ENCODE peak calls at places on chromosomes 13 and 19, in ten cellular contexts. V is cardiac fibroblast; L is T-helper 9 cell; Z is C1 segment of cervical spinal cord; W is skeletal muscle cell; K is activated CD8-positive, alpha-beta T cell treated with anti-CD3 and anti-CD28 coated beads for 36 hours; O is colonic mucosa; S is fibroblast of pulmonary artery; Q is stimulated activated CD4-positive, alpha-beta T cell treated with anti-CD3 and anti-CD28 coated beads, Interleukin-1b, Interleukin-23, amount 100 ng/mL, for 24 hours; P is EH. X is an unnamed sample.
A peak's percentile ranks its signal among the peaks of the same experiment; 100 is the strongest.

GRCh38 chr13:51585234-51585672 is 991 bp downstream of the WDFY2 start:
- DNase-seq in L (no peak), Z (peak; percentile 74), P (peak; percentile 39), K (no peak), S (peak; percentile 35), W (no peak), O (no peak), V (peak; percentile 40), Q (no peak), X (no peak)

GRCh38 chr13:21673592-21674270 is 2.9 kb downstream of the FGF9 start:
- DNase-seq in S (peak; percentile 29), Z (peak; percentile 18), Q (no peak), K (peak; percentile 51), L (peak; percentile 33), P (peak; percentile 25), W (no peak), O (peak; percentile 56), V (peak; percentile 37), X (peak; percentile 47)

GRCh38 chr13:73416093-73416492 is 357.3 kb downstream of the KLF5 start:
- DNase-seq in S (no peak), Q (no peak), Z (no peak), K (no peak), L (no peak), V (no peak), P (peak; percentile 79), W (no peak), O (no peak), X (no peak)

GRCh38 chr13:109369357-109370052 is 416.9 kb downstream of the IRS2 start:
- DNase-seq in Z (peak; percentile 22), K (no peak), S (no peak), P (no peak), Q (no peak), O (no peak), W (no peak), V (no peak), L (no peak), X (no peak)

GRCh38 chr13:73967397-73968165 is 166.6 kb downstream of the KLF12 start:
- DNase-seq in O (no peak), P (no peak), W (no peak), Z (no peak), K (no peak), L (no peak), V (no peak), Q (no peak), S (no peak), X (no peak)

GRCh38 chr19:15432018-15432494 is 13.3 kb upstream of the AKAP8L start:
- DNase-seq in K (peak; percentile 55), V (peak; percentile 6), S (no peak), Z (no peak), O (no peak), W (no peak), Q (no peak), P (no peak), L (no peak), X (no peak)

GRCh38 chr13:19769854-19770253 is 12.9 kb downstream of the PSPC1 start:
- DNase-seq in O (no peak), Z (no peak), V (no peak), Q (no peak), W (no peak), L (no peak), P (no peak), S (no peak), K (no peak), X (no peak)

GRCh38 chr13:36421447-36421846 is 10.8 kb upstream of the CCNA1 start:
- DNase-seq in Q (no peak), V (no peak), L (no peak), O (no peak), Z (no peak), P (no peak), S (peak; percentile 83), W (peak; percentile 59), K (no peak), X (no peak)

GRCh38 chr19:16876904-16877361 is 11.9 kb upstream of the F2RL3 start:
- DNase-seq in L (no peak), Q (no peak), K (no peak), Z (no peak), S (no peak), O (no peak), V (peak; percentile 9), P (no peak), W (no peak), X (no peak)

GRCh38 chr19:38907227-38907626 is 4.8 kb downstream of the CCER2 start:
- DNase-seq in V (no peak), S (no peak), P (no peak), L (no peak), W (no peak), O (no peak), Z (no peak), Q (no peak), K (no peak), X (no peak)

GRCh38 chr13:45393941-45394570 is 24.1 kb downstream of the SLC25A30 start:
- DNase-seq in Q (no peak), Z (no peak), W (no peak), O (no peak), S (peak; percentile 67), P (peak; percentile 62), L (no peak), V (peak; percentile 71), K (peak; percentile 63), X (no peak)

GRCh38 chr19:19661675-19662251 is 1.7 kb downstream of the ATP13A1 start:
- DNase-seq in O (no peak), L (no peak), S (no peak), K (peak; percentile 61), W (no peak), P (no peak), Q (no peak), V (no peak), Z (no peak), X (peak; percentile 50)

GRCh38 chr13:107043016-107043957 is 475.4 kb upstream of the ARGLU1 start:
- DNase-seq in P (peak; percentile 62), S (no peak), L (no peak), Q (no peak), O (no peak), V (no peak), Z (no peak), W (no peak), K (no peak), X (no peak)

GRCh38 chr19:35901055-35901644 is 810 bp upstream of the NFKBID start:
- DNase-seq in L (no peak), W (no peak), Z (no peak), S (peak; percentile 36), Q (no peak), P (peak; percentile 88), K (no peak), O (no peak), V (peak; percentile 42), X (no peak)

X was measured in effector memory CD8-positive, alpha-beta T cell.